ENCODE peak calls at places on chromosomes 7 and 10, in five cellular contexts. S, O, E, C and H are unnamed samples. For H3K4me1, the result is how much of the 10 kb centered on the place peaks cover.

GRCh38 chr10:26156019-26156418 is 60.6 kb upstream of the GAD2 start:
- DNase-seq in C (no peak), S (no peak), O (no peak), E (no peak), H (no peak)

GRCh38 chr10:79487296-79488194 is 24.8 kb upstream of the EIF5AL1 start:
- DNase-seq in E (peak), C (peak), O (peak), S (peak), H (no peak)

GRCh38 chr7:104967595-104967994 is 46.4 kb upstream of the KMT2E start:
- DNase-seq in O (no peak), E (peak), C (no peak), S (no peak), H (no peak)

GRCh38 chr10:116866987-116867595 is 17.8 kb downstream of the ENO4 start:
- DNase-seq in C (no peak), O (no peak), S (no peak), E (peak), H (no peak)

GRCh38 chr10:15541376-15541775 is 170.3 kb upstream of the FAM171A1 start:
- DNase-seq in O (no peak), C (no peak), E (no peak), S (no peak), H (no peak)

GRCh38 chr7:29410981-29411380 is 152.7 kb upstream of the PRR15 start:
- DNase-seq in O (no peak), C (no peak), E (no peak), S (no peak), H (no peak)

GRCh38 chr7:127396184-127396583 is 3.7 kb upstream of the ZNF800 start:
- DNase-seq in O (no peak), E (no peak), C (no peak), S (no peak), H (no peak)

GRCh38 chr10:119541459-119542356 is 811 bp downstream of the RGS10 start:
- DNase-seq in C (no peak), O (peak), S (peak), E (peak), H (peak)

GRCh38 chr10:99337261-99337905 is 8.2 kb downstream of the CNNM1 start:
- DNase-seq in E (no peak), O (no peak), C (peak), S (no peak), H (no peak)

GRCh38 chr7:99002146-99002826 is 124.0 kb downstream of the TRRAP start:
- DNase-seq in E (no peak), O (no peak), S (no peak), C (no peak), H (no peak)

GRCh38 chr7:69162931-69163330 is 435.3 kb upstream of the AUTS2 start:
- DNase-seq in S (no peak), O (no peak), E (peak), C (no peak), H (no peak)

GRCh38 chr10:49268185-49268584 is 30.8 kb upstream of the C10orf71 start:
- DNase-seq in S (no peak), O (no peak), E (no peak), C (no peak), H (no peak)

DNA sequence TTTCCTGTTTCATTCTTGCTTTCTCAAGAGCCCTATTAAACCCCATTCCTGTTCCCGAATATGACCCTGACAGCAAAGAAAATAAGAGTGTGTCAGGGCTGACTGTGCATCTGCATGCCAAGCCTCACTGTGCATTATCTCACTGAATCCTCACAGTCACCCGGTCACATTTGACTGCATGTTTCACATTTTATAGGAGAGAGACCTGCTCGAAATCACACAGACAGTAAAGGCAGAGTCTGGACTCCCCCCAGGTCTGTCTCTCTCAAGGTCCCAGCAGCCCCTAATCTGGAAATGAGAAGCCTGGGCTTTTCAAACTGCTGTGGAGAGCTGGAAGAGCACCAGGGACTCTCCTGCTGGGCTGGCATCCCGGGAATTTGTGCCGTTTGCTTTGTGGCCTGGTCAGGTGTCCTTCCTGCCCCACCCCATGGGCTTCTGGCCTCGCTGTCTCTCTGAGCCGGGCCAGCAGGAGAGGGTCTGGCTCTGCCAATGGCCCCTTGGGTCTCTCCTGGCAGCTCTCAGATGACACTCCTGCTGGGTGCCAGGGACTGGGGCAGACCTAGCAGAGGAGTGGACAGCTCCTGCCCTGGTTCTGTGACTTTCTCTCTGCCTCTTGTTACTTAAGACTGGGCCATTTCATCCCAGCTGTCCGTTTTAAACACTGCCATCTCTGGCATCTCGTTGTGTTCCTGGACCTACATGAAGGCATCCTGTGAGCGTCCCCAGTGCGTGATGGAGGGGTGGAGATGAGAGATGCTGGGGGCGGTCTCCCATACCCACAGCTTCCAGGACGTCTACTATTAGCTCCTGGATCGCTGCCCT is 173.6 kb downstream of the ARHGAP12 start:
- DNase-seq in E (no peak), O (no peak), C (peak), S (no peak), H (no peak)
- H3K4me3 ChIP-seq in E (no peak), O (no peak), C (no peak), S (no peak), H (no peak)

GRCh38 chr10:98295907-98296306 is 27.9 kb upstream of the LOXL4 start:
- DNase-seq in E (peak), O (no peak), C (no peak), S (no peak), H (no peak)

GRCh38 chr10:98293550-98294269 is 25.7 kb upstream of the LOXL4 start:
- DNase-seq in C (no peak), O (no peak), S (no peak), E (no peak), H (peak)

GRCh38 chr10:98292976-98293375 is 25.0 kb upstream of the LOXL4 start:
- DNase-seq in O (no peak), E (no peak), S (no peak), C (no peak), H (no peak)

GRCh38 chr10:98295401-98295811 is 27.4 kb upstream of the LOXL4 start:
- DNase-seq in O (no peak), E (no peak), S (no peak), C (no peak), H (no peak)

DNA sequence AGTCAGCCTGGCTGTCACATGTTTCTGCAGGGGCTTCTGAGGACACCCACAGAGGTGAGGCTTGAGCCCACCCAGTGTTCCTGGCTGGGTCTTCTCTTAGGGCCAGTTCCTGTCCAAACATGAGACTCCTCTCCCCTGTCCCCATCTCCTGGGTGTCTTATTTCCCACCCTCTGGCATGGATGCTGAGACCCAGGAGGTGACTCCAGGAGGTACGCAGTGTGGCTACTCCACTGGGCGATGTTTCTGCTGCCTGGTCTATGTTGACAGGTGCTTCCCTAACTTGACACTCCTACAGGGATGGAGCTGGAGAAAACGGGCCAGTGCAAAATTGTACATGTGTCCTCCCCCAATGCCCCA is 26.3 kb upstream of the LOXL4 start:
- DNase-seq in S (no peak), E (no peak), O (no peak), C (no peak), H (no peak)
- H3K4me1 ChIP-seq in S (under half), E (under half), O (under half), C (under half), H (under half)

DNA sequence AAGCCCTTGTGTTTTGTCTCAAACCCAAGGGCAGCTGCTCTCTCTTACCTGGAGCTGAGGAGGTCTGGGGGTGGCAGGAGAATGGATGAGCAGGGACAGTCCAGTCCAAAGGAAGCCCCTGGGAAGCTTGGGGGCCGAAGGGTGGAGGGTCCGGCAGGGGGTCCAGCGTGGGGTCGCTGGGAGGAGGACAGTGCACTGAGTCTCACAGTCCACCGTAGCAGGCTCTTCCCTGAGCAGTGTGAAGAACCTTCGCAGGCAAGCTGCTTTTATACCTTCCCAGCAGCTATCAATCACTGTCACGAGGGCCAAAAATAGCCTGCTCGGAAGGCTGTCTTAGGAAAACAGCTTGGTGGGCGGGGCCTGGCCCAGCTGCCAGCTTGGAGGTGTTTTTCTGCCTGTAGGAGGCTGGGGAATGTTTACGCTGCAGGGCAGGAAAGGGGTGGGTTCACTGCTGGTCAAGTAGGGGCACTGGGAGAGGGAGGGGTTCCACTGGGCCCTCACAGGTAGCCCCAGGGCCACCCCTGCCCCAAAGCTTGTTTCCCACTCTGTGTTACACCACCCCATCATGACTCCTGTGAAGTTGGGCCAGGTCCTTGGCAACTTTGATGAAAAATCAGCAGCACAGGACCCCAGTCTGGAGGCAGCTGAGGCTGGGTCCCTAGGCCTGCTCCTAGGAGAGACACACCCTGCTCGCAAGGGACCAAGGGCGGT is at the start of gene DEPP1:
- DNase-seq in O (peak), E (peak), S (peak), C (peak), H (peak)
- H3K4me3 ChIP-seq in O (peak), E (peak), S (peak), C (peak), H (peak)

GRCh38 chr10:103849880-103850571 is 5.3 kb downstream of the SH3PXD2A start:
- DNase-seq in O (no peak), C (no peak), E (peak), S (no peak), H (peak)
- H3K4me1 ChIP-seq in O (under half), C (half or more), E (under half), S (under half), H (under half)

GRCh38 chr7:130493275-130493868 is 1.5 kb downstream of the MEST start:
- DNase-seq in O (no peak), E (peak), S (no peak), C (no peak), H (no peak)
- H3K4me3 ChIP-seq in O (no peak), E (peak), S (no peak), C (peak), H (peak)

DNA sequence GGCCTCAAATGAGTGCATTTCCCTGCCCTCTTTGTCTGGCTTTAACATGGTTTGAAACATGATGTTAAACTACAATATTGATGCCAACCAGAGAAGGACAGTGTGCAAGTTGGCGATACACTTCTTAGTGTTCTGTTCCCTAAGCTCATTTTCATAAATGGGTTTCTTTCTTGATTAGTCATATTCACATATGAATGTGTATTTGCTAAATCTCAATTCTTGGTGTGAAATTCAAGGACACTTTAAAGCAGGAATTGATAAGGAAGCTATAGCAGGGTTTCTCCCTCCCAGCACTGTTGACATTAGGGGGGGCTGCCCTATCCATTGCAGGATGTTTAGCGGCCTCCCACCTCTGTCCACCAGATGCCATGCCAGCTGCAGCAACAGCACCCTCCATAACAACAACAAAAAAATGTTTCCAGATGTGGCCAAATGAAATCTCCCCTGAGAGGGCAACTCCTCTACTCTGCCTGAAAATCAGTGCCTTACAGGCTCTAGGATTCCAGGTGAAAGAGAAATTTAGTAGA is 13.1 kb downstream of the CCNY start:
- DNase-seq in E (no peak), O (no peak), C (no peak), S (no peak), H (no peak)
- H3K4me1 ChIP-seq in E (under half), O (under half), C (under half), S (under half), H (half or more)

DNA sequence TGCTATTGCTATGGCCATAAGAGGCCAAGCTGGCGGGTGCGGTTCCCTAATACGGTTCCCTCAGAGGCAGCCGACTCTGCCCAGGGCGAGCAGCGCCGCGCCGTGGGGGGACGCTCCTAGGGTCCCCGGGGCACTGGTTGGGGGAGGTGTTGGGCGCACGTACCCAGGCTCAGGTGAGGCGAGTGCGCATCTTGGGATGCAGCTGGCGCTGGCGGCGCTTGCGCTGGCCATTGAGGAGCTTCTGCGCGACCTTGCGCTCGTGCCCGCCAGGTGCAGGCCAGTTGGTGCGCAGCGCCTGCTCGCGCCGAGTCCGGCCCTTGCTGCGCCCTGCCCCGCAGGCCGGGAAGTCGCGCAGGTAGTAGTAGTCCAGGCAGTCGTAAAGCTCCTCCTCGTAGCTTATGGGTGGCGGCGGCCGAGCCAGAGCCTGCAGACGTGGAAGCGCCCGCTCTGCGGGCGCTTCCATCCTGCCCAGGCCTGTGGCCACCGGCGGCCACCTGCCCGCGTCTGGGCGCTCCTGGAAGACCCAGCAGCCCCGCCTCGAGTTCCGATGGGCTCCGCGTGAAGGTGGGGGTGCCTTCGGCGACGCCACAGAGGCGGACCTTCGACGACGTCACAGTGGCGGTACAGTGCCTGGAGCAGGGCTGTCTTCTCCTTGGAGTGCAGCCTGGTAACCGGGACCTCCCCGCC is at the start of gene NUPR2:
- DNase-seq in S (peak), C (no peak), E (no peak), O (no peak), H (no peak)
- H3K4me3 ChIP-seq in S (peak), C (no peak), E (no peak), O (peak), H (no peak)

GRCh38 chr10:129102906-129103693 is 363.9 kb upstream of the MGMT start:
- DNase-seq in C (no peak), E (no peak), S (no peak), O (no peak), H (no peak)
- H3K4me1 ChIP-seq in C (under half), E (under half), S (under half), O (under half), H (under half)